ENCODE peak calls at places on chromosomes 13 and 19, in eight cellular contexts. P is NCI-H69, K is Panc1, Z is memory B cell, G is suprapubic skin, F is progenitor cell of endocrine pancreas, R is amniotic stem cell, H is pulmonary artery endothelial cell. A is an unnamed sample.
A peak's percentile ranks its signal among the peaks of the same experiment; 100 is the strongest.

GRCh38 chr19:16377521-16377920 is 52.9 kb downstream of the KLF2 start:
- DNase-seq in F (no peak), R (no peak), P (no peak), K (no peak), H (no peak), G (no peak), Z (no peak), A (no peak)

GRCh38 chr13:67776171-67776570 is 546.0 kb upstream of the PCDH9 start:
- DNase-seq in K (no peak), P (peak; percentile 67), H (no peak), R (no peak), F (no peak), G (no peak), Z (no peak), A (no peak)

GRCh38 chr19:5436101-5436947 is 18.9 kb upstream of the ZNRF4 start:
- DNase-seq in R (peak; percentile 25), F (peak; percentile 87), H (no peak), G (no peak), K (no peak), Z (no peak), P (peak; percentile 81), A (no peak)

GRCh38 chr13:42484396-42484795 is 89.6 kb upstream of the TNFSF11 start:
- DNase-seq in K (no peak), H (no peak), Z (no peak), P (no peak), F (no peak), G (no peak), R (no peak), A (no peak)

GRCh38 chr19:40933025-40933424 is 51.0 kb upstream of the CYP2A7 start:
- DNase-seq in Z (no peak), P (no peak), F (no peak), H (no peak), K (no peak), G (no peak), R (no peak), A (no peak)

GRCh38 chr13:86020350-86021002 is 221.3 kb upstream of the SLITRK6 start:
- DNase-seq in R (no peak), P (peak; percentile 85), H (no peak), G (no peak), F (no peak), K (no peak), Z (no peak), A (no peak)

GRCh38 chr19:57075801-57076492 is 43.8 kb upstream of the USP29 start:
- DNase-seq in Z (no peak), P (no peak), H (no peak), R (no peak), K (no peak), G (no peak), F (no peak), A (no peak)

GRCh38 chr13:71771144-71771543 is 95.9 kb downstream of the DACH1 start:
- DNase-seq in K (no peak), R (no peak), F (no peak), P (no peak), Z (no peak), G (no peak), H (no peak), A (no peak)

GRCh38 chr19:10644351-10645007 is 9.7 kb upstream of the ILF3 start:
- DNase-seq in Z (peak; percentile 83), F (peak; percentile 84), R (peak; percentile 43), G (peak; percentile 91), H (peak; percentile 45), K (peak; percentile 27), P (peak; percentile 85), A (peak; percentile 96)

GRCh38 chr13:43546260-43546659 is 240.5 kb downstream of the ENOX1 start:
- DNase-seq in Z (no peak), F (no peak), K (no peak), R (no peak), G (no peak), H (no peak), P (peak; percentile 72), A (peak; percentile 17)

GRCh38 chr19:47509973-47510372 is 4.9 kb downstream of the NAPA start:
- DNase-seq in K (no peak), Z (no peak), H (no peak), F (no peak), P (no peak), R (no peak), G (no peak), A (no peak)

GRCh38 chr13:27955192-27955591 is 13.9 kb downstream of the CDX2 start:
- DNase-seq in G (no peak), F (no peak), H (no peak), P (no peak), Z (no peak), K (no peak), R (no peak), A (no peak)

GRCh38 chr13:22454586-22454985 is 726.2 kb upstream of the SGCG start:
- DNase-seq in R (no peak), H (no peak), G (no peak), P (peak; percentile 48), Z (no peak), K (no peak), F (no peak), A (no peak)

GRCh38 chr19:44585371-44586141 is 27.8 kb upstream of the IGSF23 start:
- DNase-seq in P (peak; percentile 8), Z (no peak), G (no peak), K (no peak), H (no peak), F (no peak), R (peak; percentile 8), A (no peak)

GRCh38 chr19:15260939-15261338 is 28.7 kb upstream of the EPHX3 start:
- DNase-seq in F (no peak), K (no peak), H (no peak), P (no peak), G (no peak), R (no peak), Z (no peak), A (no peak)

GRCh38 chr13:79663977-79664636 is 183.2 kb downstream of the NDFIP2 start:
- DNase-seq in K (no peak), R (no peak), G (no peak), H (no peak), P (no peak), Z (no peak), F (no peak), A (no peak)

GRCh38 chr13:43261018-43261417 is 237.6 kb downstream of the DNAJC15 start:
- DNase-seq in G (no peak), F (no peak), R (peak; percentile 11), P (no peak), K (no peak), Z (no peak), H (no peak), A (no peak)

GRCh38 chr13:55361141-55361540 is 1779.6 kb upstream of the PRR20A start:
- DNase-seq in K (no peak), R (no peak), Z (no peak), P (peak; percentile 54), H (no peak), G (no peak), F (no peak), A (no peak)

GRCh38 chr19:28785961-28786360 is 427.0 kb downstream of the UQCRFS1 start:
- DNase-seq in R (no peak), G (no peak), K (no peak), F (no peak), Z (no peak), P (no peak), H (no peak), A (no peak)

GRCh38 chr13:35143123-35143522 is 201.1 kb downstream of the NBEA start:
- DNase-seq in K (no peak), P (no peak), Z (no peak), G (no peak), H (no peak), F (no peak), R (no peak), A (no peak)

GRCh38 chr13:111270765-111271164 is 49.7 kb upstream of the TEX29 start:
- DNase-seq in F (no peak), G (no peak), H (no peak), P (no peak), Z (no peak), R (no peak), K (no peak), A (no peak)

GRCh38 chr19:2461751-2462634 is 5.2 kb upstream of the LMNB2 start:
- DNase-seq in K (no peak), F (no peak), H (no peak), R (no peak), G (no peak), Z (peak; percentile 30), P (peak; percentile 97), A (no peak)

GRCh38 chr13:50340566-50341287 is 325.5 kb downstream of the KCNRG start:
- DNase-seq in R (no peak), H (no peak), K (no peak), G (no peak), Z (no peak), P (no peak), F (no peak), A (no peak)

A was measured in lower leg skin.